ENCODE peak calls at places on chromosome 17, in seven cellular contexts. K is NCI-H774, N is progenitor cell of endocrine pancreas, H is iPS-NIHi11, D is neural crest cell, O is sigmoid colon, X is GM06990. G is an unnamed sample.

GRCh38 chr17:34519286-34519685 is 60.1 kb upstream of the TMEM132E start:
- DNase-seq in H (peak; percentile 80), O (no peak), D (peak; percentile 11), N (no peak), K (no peak), X (no peak), G (no peak)

GRCh38 chr17:82097187-82097918 is 683 bp downstream of the FASN start:
- DNase-seq in H (peak; percentile 86), X (peak; percentile 55), O (no peak), D (peak; percentile 30), K (peak; percentile 36), N (peak; percentile 52), G (no peak)

GRCh38 chr17:75757086-75757681 is 7.8 kb downstream of the GALK1 start:
- DNase-seq in O (no peak), D (no peak), H (no peak), X (no peak), K (no peak), N (no peak), G (no peak)

GRCh38 chr17:78356163-78356713 is 3.6 kb downstream of the SOCS3 start:
- DNase-seq in K (no peak), N (no peak), D (no peak), H (no peak), O (peak; percentile 85), X (peak; percentile 82), G (no peak)

GRCh38 chr17:50660042-50660886 is 25.6 kb downstream of the ABCC3 start:
- DNase-seq in O (no peak), H (no peak), K (peak; percentile 18), N (no peak), D (no peak), X (no peak), G (no peak)

GRCh38 chr17:1438593-1439083 is 17.4 kb downstream of the CRK start:
- DNase-seq in N (no peak), X (no peak), H (no peak), D (no peak), K (no peak), O (no peak), G (no peak)

GRCh38 chr17:8668181-8668740 is 37.7 kb upstream of the MYH10 start:
- DNase-seq in H (no peak), X (no peak), N (no peak), D (no peak), K (no peak), O (no peak), G (no peak)

GRCh38 chr17:69450131-69450530 is 35.6 kb downstream of the MAP2K6 start:
- DNase-seq in D (no peak), K (no peak), O (no peak), H (no peak), N (no peak), X (no peak), G (no peak)

GRCh38 chr17:55177159-55177913 is 87.4 kb upstream of the HLF start:
- DNase-seq in O (no peak), H (peak; percentile 12), N (no peak), X (no peak), K (peak; percentile 34), D (no peak), G (no peak)

GRCh38 chr17:40341808-40342574 is 22.5 kb downstream of the GJD3 start:
- DNase-seq in D (no peak), X (no peak), N (peak; percentile 74), H (peak; percentile 86), O (peak; percentile 92), K (peak; percentile 52), G (no peak)

GRCh38 chr17:14616508-14616907 is 315.6 kb downstream of the HS3ST3B1 start:
- DNase-seq in N (no peak), H (no peak), D (no peak), O (no peak), K (no peak), X (no peak), G (no peak)

GRCh38 chr17:56028837-56029236 is 124.4 kb upstream of the ANKFN1 start:
- DNase-seq in D (no peak), O (no peak), K (no peak), N (no peak), H (no peak), X (no peak), G (peak; percentile 42)

GRCh38 chr17:185445-186138 is 4.1 kb upstream of the DOC2B start:
- DNase-seq in K (no peak), D (no peak), O (no peak), X (no peak), H (no peak), N (no peak), G (no peak)

GRCh38 chr17:16676645-16677044 is 13.4 kb upstream of the CCDC144A start:
- DNase-seq in K (no peak), X (no peak), D (no peak), N (no peak), O (no peak), H (no peak), G (no peak)

GRCh38 chr17:32756696-32757095 is 120.2 kb downstream of the MYO1D start:
- DNase-seq in K (no peak), X (no peak), N (no peak), H (no peak), O (no peak), D (no peak), G (no peak)

GRCh38 chr17:58556833-58557250 is 42.4 kb upstream of the MTMR4 start:
- DNase-seq in D (no peak), N (no peak), K (no peak), O (no peak), X (peak; percentile 20), H (no peak), G (no peak)

GRCh38 chr17:73827627-73828241 is 183.5 kb upstream of the SDK2 start:
- DNase-seq in O (peak; percentile 46), X (no peak), D (no peak), H (no peak), K (no peak), N (no peak), G (no peak)

GRCh38 chr17:7932949-7933348 is 943 bp downstream of the CNTROB start:
- DNase-seq in O (peak; percentile 76), X (peak; percentile 59), K (no peak), H (peak; percentile 70), N (no peak), D (peak; percentile 30), G (no peak)

GRCh38 chr17:77704048-77704815 is 254.3 kb upstream of the TNRC6C start:
- DNase-seq in H (no peak), X (no peak), D (no peak), O (no peak), K (no peak), N (no peak), G (no peak)

GRCh38 chr17:67152824-67153223 is 92.2 kb downstream of the HELZ start:
- DNase-seq in O (no peak), K (no peak), X (no peak), N (no peak), H (no peak), D (no peak), G (no peak)

GRCh38 chr17:40437095-40437732 is 6.0 kb upstream of the IGFBP4 start:
- DNase-seq in X (no peak), D (no peak), O (peak; percentile 63), N (no peak), H (no peak), K (no peak), G (no peak)

GRCh38 chr17:50020841-50021599 is 26.0 kb upstream of the DLX3 start:
- DNase-seq in D (no peak), K (no peak), O (no peak), X (no peak), H (no peak), N (no peak), G (no peak)

GRCh38 chr17:32518856-32519768 is 32.3 kb downstream of the CDK5R1 start:
- DNase-seq in K (peak; percentile 57), N (peak; percentile 57), X (peak; percentile 89), O (peak; percentile 60), H (peak; percentile 92), D (peak; percentile 76), G (no peak)

G was measured in esophagus muscularis mucosa.